ENCODE peak calls at places on chromosomes 3 and 15, in four cellular contexts. E is cardiac muscle cell, W is lower lobe of right lung, B is thyroid gland. I is an unnamed sample. For H3K36me3, the result is how much of the 10 kb centered on the place peaks cover.

GRCh38 chr3:148882288-148882687 is 17.2 kb downstream of the CPA3 start:
- DNase-seq in B (no peak), W (no peak), E (no peak), I (no peak)

GRCh38 chr3:112437146-112438022 is 61.9 kb downstream of the BTLA start:
- DNase-seq in B (no peak), W (no peak), E (no peak), I (no peak)

GRCh38 chr3:6132684-6133432 is 728.1 kb upstream of the GRM7 start:
- DNase-seq in B (no peak), E (no peak), W (no peak), I (no peak)

GRCh38 chr15:78617131-78617915 is 3.5 kb downstream of the CHRNA3 start:
- DNase-seq in B (no peak), E (no peak), W (no peak), I (no peak)

GRCh38 chr3:143720381-143720780 is 127.9 kb downstream of the SLC9A9 start:
- DNase-seq in W (no peak), B (no peak), E (no peak), I (no peak)

GRCh38 chr15:87764461-87765236 is 491.9 kb downstream of the NTRK3 start:
- DNase-seq in B (no peak), E (no peak), W (no peak), I (no peak)

GRCh38 chr3:87498358-87499080 is 222.1 kb upstream of the POU1F1 start:
- DNase-seq in B (no peak), E (no peak), W (no peak), I (no peak)

GRCh38 chr15:39213385-39213840 is 367.5 kb upstream of the THBS1 start:
- DNase-seq in B (peak), W (peak), E (peak), I (no peak)

GRCh38 chr3:114506622-114507300 is 212.9 kb downstream of the TIGIT start:
- DNase-seq in E (no peak), B (no peak), W (no peak), I (no peak)

GRCh38 chr3:82031576-82031975 is 270.1 kb upstream of the GBE1 start:
- DNase-seq in E (no peak), W (no peak), B (no peak), I (no peak)

GRCh38 chr3:45596290-45596791 is 1.8 kb downstream of the LIMD1 start:
- DNase-seq in E (no peak), B (no peak), W (peak), I (no peak)

GRCh38 chr15:42163947-42164550 is 7.6 kb upstream of the PLA2G4F start:
- DNase-seq in W (no peak), B (peak), E (no peak), I (no peak)

GRCh38 chr15:73345658-73346057 is 23.1 kb downstream of the HCN4 start:
- DNase-seq in B (no peak), E (no peak), W (no peak), I (no peak)

GRCh38 chr15:64878708-64879107 is 33.0 kb upstream of the ANKDD1A start:
- DNase-seq in E (no peak), B (no peak), W (no peak), I (peak)

GRCh38 chr3:194306109-194306686 is 44.9 kb downstream of the CPN2 start:
- DNase-seq in W (no peak), B (no peak), E (no peak), I (no peak)

GRCh38 chr3:76245073-76245472 is 459.7 kb upstream of the ZNF717 start:
- DNase-seq in B (no peak), W (no peak), E (no peak), I (no peak)

GRCh38 chr15:101283931-101284330 is 6.6 kb upstream of the SELENOS start:
- DNase-seq in B (no peak), W (no peak), E (no peak), I (no peak)

GRCh38 chr15:73683257-73683623 is 943 bp upstream of the CD276 start:
- DNase-seq in B (no peak), E (no peak), W (no peak), I (no peak)

GRCh38 chr15:52677593-52677992 is 1.6 kb downstream of the ATOSA start:
- DNase-seq in B (no peak), E (peak), W (no peak), I (no peak)

GRCh38 chr15:85742186-85742751 is 52.5 kb downstream of the KLHL25 start:
- DNase-seq in E (no peak), W (no peak), B (no peak), I (no peak)

GRCh38 chr3:142866841-142867631 is 21.8 kb downstream of the PCOLCE2 start:
- DNase-seq in B (peak), W (no peak), E (no peak), I (no peak)

GRCh38 chr15:44064706-44065105 is 130.4 kb downstream of the FRMD5 start:
- DNase-seq in E (no peak), B (no peak), W (no peak), I (no peak)

GRCh38 chr3:27335571-27335970 is 33.6 kb downstream of the NEK10 start:
- DNase-seq in W (no peak), B (no peak), E (no peak), I (no peak)

GRCh38 chr3:74469151-74469550 is 145.3 kb downstream of the CNTN3 start:
- DNase-seq in B (no peak), E (no peak), W (no peak), I (no peak)

GRCh38 chr3:97680210-97680609 is 84.3 kb upstream of the ARL6 start:
- DNase-seq in W (no peak), B (no peak), E (no peak), I (no peak)

GRCh38 chr3:197306374-197307086 is 8.1 kb upstream of the DLG1 start:
- DNase-seq in W (no peak), E (no peak), B (no peak), I (no peak)

GRCh38 chr15:44585633-44586032 is 48.7 kb downstream of the EIF3J start:
- DNase-seq in B (no peak), E (no peak), W (no peak), I (no peak)

GRCh38 chr3:82462977-82463376 is 701.5 kb upstream of the GBE1 start:
- DNase-seq in W (no peak), E (no peak), B (no peak), I (no peak)

GRCh38 chr3:21942328-21942727 is 191.3 kb upstream of the ZNF385D start:
- DNase-seq in B (no peak), E (no peak), W (no peak), I (no peak)

GRCh38 chr3:13513913-13514517 is 33.9 kb downstream of the HDAC11 start:
- DNase-seq in W (no peak), E (no peak), B (no peak), I (no peak)

GRCh38 chr3:126959921-126960603 is 22.9 kb upstream of the PLXNA1 start:
- DNase-seq in W (no peak), E (no peak), B (no peak), I (no peak)

GRCh38 chr3:168968611-168969010 is 694.9 kb downstream of the MECOM start:
- DNase-seq in E (no peak), B (no peak), W (no peak), I (no peak)

GRCh38 chr15:28118531-28118930 is 19.4 kb upstream of the OCA2 start:
- DNase-seq in E (no peak), B (no peak), W (no peak), I (peak)

GRCh38 chr15:83378921-83379561 is 68.1 kb upstream of the SH3GL3 start:
- DNase-seq in W (no peak), B (peak), E (no peak), I (no peak)

GRCh38 chr15:38300395-38300794 is 47.8 kb downstream of the SPRED1 start:
- DNase-seq in E (no peak), W (no peak), B (no peak), I (no peak)

GRCh38 chr15:58212909-58213526 is 74.8 kb downstream of the AQP9 start:
- DNase-seq in W (no peak), E (peak), B (peak), I (no peak)

GRCh38 chr3:55646121-55646520 is 159.0 kb upstream of the WNT5A start:
- DNase-seq in E (no peak), W (no peak), B (no peak), I (no peak)

GRCh38 chr3:79247367-79248103 is 520.3 kb downstream of the ROBO1 start:
- DNase-seq in B (no peak), E (no peak), W (no peak), I (no peak)

DNA sequence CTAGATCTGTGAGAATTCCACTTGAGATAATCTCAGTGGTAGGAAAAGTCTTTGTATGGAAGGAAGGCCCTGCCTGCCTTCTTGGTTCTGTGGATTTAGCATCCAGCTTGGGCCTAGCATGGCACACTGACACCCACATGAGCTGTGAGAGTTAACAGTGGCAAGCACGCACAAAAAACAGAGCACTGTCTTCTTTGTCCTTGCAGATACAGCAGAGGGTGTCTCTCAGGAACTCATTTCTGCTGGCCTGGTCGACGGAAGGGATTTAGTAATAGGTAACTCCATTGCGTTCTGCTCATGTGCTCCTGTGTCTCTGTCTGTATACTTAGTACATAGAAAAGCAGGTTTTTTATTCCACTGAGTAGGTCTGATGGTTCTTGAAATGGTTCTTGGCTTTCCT is 14.4 kb upstream of the SLC22A13 start:
- DNase-seq in B (no peak), W (no peak), E (no peak), I (no peak)
- TF ChIP-seq CTCF in B (no peak), W (no peak), E (no peak), I (no peak)

GRCh38 chr3:189576486-189576885 is 54.7 kb upstream of the TP63 start:
- DNase-seq in E (no peak), W (no peak), B (no peak), I (no peak)
- H3K36me3 ChIP-seq in E (under half), W (under half), B (under half), I (under half)

DNA sequence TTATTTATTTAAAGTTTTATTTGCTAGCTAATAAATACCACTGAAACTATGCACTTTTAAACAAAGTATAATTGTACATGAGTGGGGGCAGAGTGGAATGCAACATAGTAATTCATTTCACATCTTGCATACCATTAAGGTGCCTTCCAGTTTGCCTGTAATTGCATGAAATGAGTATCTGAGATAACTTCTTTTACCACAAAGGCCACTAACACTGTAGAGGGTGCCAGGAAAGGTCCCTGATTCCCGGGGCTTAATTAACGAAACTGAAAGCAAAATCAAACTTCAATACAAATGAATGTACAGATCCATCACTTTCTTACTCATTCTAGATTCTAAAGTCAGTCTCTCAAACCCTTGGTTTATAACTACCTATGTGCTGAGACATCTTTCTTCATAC is 2.1 kb downstream of the CD47 start:
- DNase-seq in E (no peak), B (no peak), W (no peak), I (no peak)
- H3K27ac ChIP-seq in E (no peak), B (no peak), W (peak), I (no peak)

DNA sequence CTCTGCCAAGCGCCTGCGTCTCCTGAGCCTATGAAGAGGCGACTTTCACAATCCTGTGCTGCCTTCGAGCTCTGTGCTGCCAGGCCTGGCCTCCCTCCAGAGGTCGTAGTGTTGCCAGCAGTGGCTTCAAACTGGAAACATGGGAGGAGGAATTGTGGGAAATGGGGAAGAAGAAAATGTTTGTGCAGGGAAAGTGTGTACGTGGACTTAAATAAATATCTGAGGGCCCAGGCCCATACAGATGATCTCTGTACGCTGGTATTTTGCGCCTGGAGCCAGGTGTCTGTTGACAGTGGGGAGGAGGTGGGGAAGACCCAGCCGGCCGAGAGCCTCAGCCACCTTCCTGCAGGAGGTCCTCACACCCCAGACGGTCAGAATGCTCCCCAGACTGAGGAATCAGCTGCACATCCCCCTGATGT is 44.6 kb downstream of the ZBTB38 start:
- DNase-seq in E (no peak), B (peak), W (peak), I (peak)
- TF ChIP-seq CTCF in E (no peak), B (no peak), W (peak), I (no peak)